ENCODE peak calls at places on chromosomes 11 and 22, in nine cellular contexts. E is tibial artery, N is heart left ventricle, M is fibroblast of mammary gland, K is lung, X is kidney, S is brain microvascular endothelial cell, A is AG09309, V is breast epithelium. P is an unnamed sample.

GRCh38 chr11:17206448-17206847 is 1.3 kb downstream of the PIK3C2A start:
- DNase-seq in K (no peak), N (no peak), X (no peak), A (no peak), V (no peak), E (no peak), M (no peak), S (no peak), P (no peak)

GRCh38 chr11:35518766-35519165 is 6.7 kb downstream of the PAMR1 start:
- DNase-seq in N (no peak), M (peak), E (no peak), V (no peak), K (no peak), A (peak), S (no peak), X (no peak), P (no peak)

GRCh38 chr11:1742371-1742770 is 8.0 kb downstream of the IFITM10 start:
- DNase-seq in N (no peak), K (no peak), M (no peak), X (no peak), S (no peak), E (peak), V (no peak), A (no peak), P (no peak)

GRCh38 chr11:113577356-113578163 is 102.4 kb upstream of the DRD2 start:
- DNase-seq in X (peak), V (no peak), S (no peak), M (no peak), N (no peak), K (no peak), A (no peak), E (no peak), P (no peak)

GRCh38 chr11:98227266-98227665 is 793.5 kb upstream of the CNTN5 start:
- DNase-seq in A (no peak), E (no peak), X (no peak), M (no peak), K (no peak), V (no peak), N (no peak), S (no peak), P (no peak)

GRCh38 chr22:46770151-46770641 is 7.7 kb downstream of the TBC1D22A start:
- DNase-seq in E (no peak), N (no peak), X (peak), M (no peak), S (no peak), A (no peak), V (no peak), K (no peak), P (no peak)

GRCh38 chr11:6596237-6596877 is 7.1 kb downstream of the RRP8 start:
- DNase-seq in E (no peak), A (no peak), K (peak), S (no peak), X (no peak), N (no peak), V (no peak), M (no peak), P (no peak)

GRCh38 chr22:22938672-22939536 is 51.3 kb downstream of the IGLL5 start:
- DNase-seq in N (peak), X (peak), A (no peak), V (no peak), E (peak), K (no peak), S (no peak), M (no peak), P (no peak)

GRCh38 chr11:118290923-118291322 is 13.6 kb upstream of the CD3E start:
- DNase-seq in M (peak), S (no peak), X (no peak), E (no peak), A (no peak), K (peak), N (no peak), V (peak), P (no peak)

GRCh38 chr22:44202261-44202789 is 21.6 kb downstream of the PARVG start:
- DNase-seq in N (no peak), E (no peak), S (peak), X (no peak), V (no peak), A (peak), K (no peak), M (peak), P (no peak)

GRCh38 chr11:27558401-27558800 is 51.8 kb upstream of the LIN7C start:
- DNase-seq in N (no peak), V (no peak), M (peak), E (no peak), X (no peak), A (no peak), S (no peak), K (no peak), P (no peak)

GRCh38 chr22:30185129-30185528 is 61.4 kb downstream of the LIF start:
- DNase-seq in V (no peak), A (no peak), K (no peak), M (no peak), E (no peak), X (no peak), S (no peak), N (no peak), P (no peak)

GRCh38 chr11:94147433-94147845 is 18.8 kb downstream of the PANX1 start:
- DNase-seq in X (no peak), K (no peak), M (no peak), S (no peak), A (no peak), E (no peak), V (no peak), N (no peak), P (no peak)

GRCh38 chr11:79030448-79030847 is 410.4 kb downstream of the TENM4 start:
- DNase-seq in S (no peak), M (no peak), N (no peak), K (no peak), V (no peak), A (no peak), X (no peak), E (no peak), P (no peak)

GRCh38 chr22:22959147-22959827 is 71.7 kb downstream of the IGLL5 start:
- DNase-seq in A (no peak), E (no peak), K (peak), S (peak), X (no peak), M (peak), V (peak), N (peak), P (no peak)

GRCh38 chr22:47111626-47112373 is 349.4 kb downstream of the TBC1D22A start:
- DNase-seq in S (peak), V (no peak), X (no peak), A (no peak), E (peak), K (no peak), M (no peak), N (no peak), P (no peak)

GRCh38 chr11:130308925-130309324 is 5.8 kb downstream of the ZBTB44 start:
- DNase-seq in N (no peak), A (no peak), S (peak), K (no peak), X (no peak), E (no peak), V (no peak), M (no peak), P (no peak)

GRCh38 chr11:17498475-17498874 is 21.8 kb upstream of the ABCC8 start:
- DNase-seq in E (no peak), A (no peak), N (no peak), X (peak), V (no peak), M (no peak), K (no peak), S (no peak), P (no peak)

GRCh38 chr11:33620423-33621120 is 80.1 kb downstream of the C11orf91 start:
- DNase-seq in X (no peak), A (no peak), S (peak), E (no peak), K (no peak), M (peak), N (no peak), V (no peak), P (no peak)

GRCh38 chr22:44309137-44309536 is 3.6 kb downstream of the SHISAL1 start:
- DNase-seq in K (peak), X (no peak), S (peak), A (peak), V (no peak), N (no peak), E (peak), M (peak), P (no peak)

GRCh38 chr11:29685361-29685760 is 331.5 kb downstream of the KCNA4 start:
- DNase-seq in A (no peak), E (no peak), X (no peak), V (no peak), M (peak), K (no peak), N (no peak), S (no peak), P (no peak)

GRCh38 chr22:22932512-22932941 is 44.9 kb downstream of the IGLL5 start:
- DNase-seq in A (no peak), V (no peak), K (no peak), N (peak), X (peak), M (no peak), E (no peak), S (no peak), P (no peak)

GRCh38 chr11:42524534-42525227 is 787.1 kb upstream of the API5 start:
- DNase-seq in A (no peak), N (no peak), X (no peak), M (peak), S (peak), V (peak), E (no peak), K (peak), P (peak)

GRCh38 chr11:27004103-27004502 is 10.2 kb downstream of the FIBIN start:
- DNase-seq in X (no peak), V (no peak), K (no peak), M (no peak), S (no peak), N (no peak), E (no peak), A (no peak), P (no peak)

GRCh38 chr22:30541979-30542810 is 4.3 kb downstream of the SEC14L6 start:
- DNase-seq in E (no peak), S (no peak), V (no peak), K (no peak), M (no peak), N (peak), A (no peak), X (peak), P (no peak)

GRCh38 chr11:11218287-11218986 is 134.6 kb downstream of the CSNK2A3 start:
- DNase-seq in S (no peak), N (peak), V (peak), X (no peak), A (no peak), K (no peak), M (no peak), E (no peak), P (no peak)

DNA sequence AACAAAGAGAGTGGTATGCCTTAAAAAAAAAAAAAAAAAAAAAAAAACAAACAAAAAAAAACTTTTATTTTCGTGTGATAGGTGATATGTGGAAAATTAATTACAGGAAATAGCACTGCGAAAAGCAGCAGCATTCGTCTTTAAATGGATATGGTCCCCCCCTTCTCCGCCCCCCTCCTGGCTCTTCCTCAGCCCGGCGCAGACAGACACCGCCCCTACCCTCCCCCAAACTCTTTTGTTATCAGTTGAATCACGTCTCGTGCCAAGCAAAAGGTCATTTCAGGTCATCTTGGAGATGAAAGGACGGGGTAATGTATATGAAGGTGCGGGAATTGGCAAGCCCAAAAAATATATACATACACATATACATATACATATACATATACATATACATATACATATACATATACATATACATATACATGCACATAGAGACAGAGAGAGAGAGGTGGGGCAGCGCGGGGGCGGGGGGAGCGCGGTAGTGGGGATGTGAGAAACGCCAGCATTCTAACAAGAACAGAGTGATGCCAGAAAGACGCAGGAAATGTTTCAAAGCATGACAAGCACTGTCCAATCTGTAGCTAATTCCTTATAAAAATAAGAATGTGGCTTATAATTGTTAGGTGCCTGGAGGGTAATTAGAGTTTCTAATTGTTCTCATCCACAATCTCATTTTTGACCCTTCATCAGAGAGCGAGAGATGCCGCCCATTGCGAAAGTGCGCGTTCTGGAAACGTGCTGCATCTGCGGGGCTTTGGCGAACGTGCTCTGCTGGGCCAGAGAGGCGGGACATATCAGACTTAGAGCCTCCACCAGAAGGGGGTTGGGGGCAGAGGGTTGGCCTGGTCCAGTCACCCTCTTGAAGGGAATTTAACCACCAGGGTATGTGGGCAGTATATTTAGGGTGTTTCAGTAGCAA is 214.5 kb upstream of the UBASH3B start:
- DNase-seq in N (peak), K (no peak), X (peak), A (no peak), S (peak), V (no peak), E (peak), M (no peak), P (no peak)
- H3K4me3 ChIP-seq in N (peak), K (no peak), X (peak), A (peak), S (peak), V (peak), E (peak), M (no peak), P (no peak)

DNA sequence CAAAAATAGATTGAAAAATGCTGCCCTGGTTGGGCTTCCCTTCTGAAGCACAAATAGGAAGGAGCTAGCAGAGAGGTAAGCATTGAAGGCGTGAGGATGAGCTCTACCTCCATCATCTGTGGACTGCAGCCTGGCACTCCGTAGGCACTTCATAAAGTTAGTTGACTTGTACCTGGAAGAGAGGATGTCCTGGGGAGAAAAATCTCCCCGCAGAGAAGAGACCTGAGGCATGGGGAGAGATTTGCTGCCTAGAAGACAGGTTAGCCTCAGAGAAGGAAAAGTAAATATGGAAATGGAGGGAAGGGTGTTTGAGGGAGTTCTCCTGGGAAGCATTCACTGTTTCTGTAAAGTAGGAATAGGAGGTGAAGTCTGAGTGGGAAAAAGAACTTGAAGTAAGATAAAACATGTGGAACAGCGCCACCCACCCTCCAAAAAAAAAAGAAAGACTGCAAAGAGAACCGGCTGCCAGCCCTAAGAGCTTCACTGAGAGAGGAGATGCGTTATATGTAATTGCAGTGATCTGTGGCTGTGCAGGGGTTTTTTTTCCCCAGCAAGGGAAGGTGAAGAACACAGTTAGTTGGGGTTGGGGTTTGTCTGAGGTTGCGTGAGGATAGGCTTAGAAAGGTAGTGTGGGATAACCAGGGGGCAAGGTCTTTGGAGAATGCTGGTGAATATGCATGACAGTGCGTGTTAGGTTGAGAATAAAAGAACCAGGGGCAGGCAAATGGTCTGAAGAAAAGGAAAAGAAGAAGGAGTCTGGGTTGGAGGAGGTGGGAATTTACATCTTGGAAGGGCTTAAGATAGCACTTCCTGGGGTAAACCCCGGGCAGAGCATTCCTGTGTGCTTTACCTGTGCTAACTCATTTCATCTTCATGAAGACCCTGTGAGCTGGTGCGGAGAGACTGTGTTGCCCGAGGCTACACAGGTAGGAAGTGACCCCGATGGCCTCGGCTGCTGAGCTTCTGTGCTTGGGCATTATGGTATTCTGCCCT is 16.0 kb downstream of the TNRC6B start:
- DNase-seq in S (no peak), E (no peak), V (no peak), M (peak), N (no peak), A (no peak), K (no peak), X (no peak), P (no peak)
- TF ChIP-seq CTCF in S (peak), E (no peak), V (no peak), M (peak), N (peak), A (peak), K (no peak), X (peak), P (no peak)

GRCh38 chr11:128039140-128040021 is 548.0 kb downstream of the ETS1 start:
- DNase-seq in X (peak), S (peak), V (peak), M (peak), E (peak), N (peak), A (peak), K (peak), P (peak)
- H3K4me3 ChIP-seq in X (no peak), S (no peak), V (no peak), M (no peak), E (no peak), N (no peak), A (no peak), K (no peak), P (no peak)

GRCh38 chr11:75667268-75667830 is 1.5 kb downstream of the MAP6 start:
- DNase-seq in K (peak), N (no peak), V (no peak), X (peak), S (no peak), M (no peak), E (no peak), A (no peak), P (no peak)
- TF ChIP-seq CTCF in K (no peak), N (no peak), V (no peak), X (peak), S (no peak), M (no peak), E (no peak), A (no peak), P (no peak)

DNA sequence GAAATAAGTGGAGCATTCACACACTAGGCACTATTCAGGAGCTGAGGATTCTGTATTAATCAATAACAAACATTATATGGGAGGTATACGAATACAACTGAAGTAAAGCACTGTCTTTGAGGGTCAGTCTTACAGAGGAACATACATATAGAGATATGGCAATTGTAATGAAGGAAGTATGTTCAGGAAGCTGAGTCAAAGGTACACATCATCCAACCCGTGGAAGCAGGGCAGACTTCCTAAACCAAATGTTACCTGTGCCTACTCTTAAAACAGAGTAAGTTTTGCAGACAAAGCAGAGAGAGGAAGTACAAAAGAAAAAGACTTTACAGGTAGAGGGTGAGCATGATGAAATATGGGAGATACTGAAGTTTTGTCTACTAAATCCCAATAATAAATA is 481.2 kb upstream of the ARHGAP42 start:
- DNase-seq in K (no peak), N (no peak), A (no peak), S (no peak), E (no peak), X (no peak), M (no peak), V (no peak), P (no peak)
- H3K4me3 ChIP-seq in K (no peak), N (no peak), A (no peak), S (no peak), E (no peak), X (no peak), M (no peak), V (no peak), P (no peak)

GRCh38 chr11:104798794-104799193 is 99.5 kb downstream of the CASP12 start:
- DNase-seq in A (no peak), S (no peak), M (no peak), X (no peak), V (no peak), N (no peak), K (no peak), E (no peak), P (no peak)
- TF ChIP-seq CTCF in A (no peak), S (no peak), M (no peak), X (no peak), V (no peak), N (no peak), K (no peak), E (no peak), P (no peak)

P was measured in GM12864.